ENCODE peak calls at places on chromosomes 11 and 22, in nine cellular contexts. M is uterus, C is ovary, D is IMR-90, K is A549, G is breast epithelium, B is body of pancreas, W is sigmoid colon, A is spleen. S is an unnamed sample.

GRCh38 chr22:47307812-47308211 is 545.4 kb downstream of the TBC1D22A start:
- DNase-seq in M (no peak), C (no peak), D (peak), K (no peak), G (no peak), B (no peak), W (no peak), A (no peak), S (no peak)

GRCh38 chr11:6365659-6366058 is 24.6 kb upstream of the SMPD1 start:
- DNase-seq in M (no peak), C (no peak), D (no peak), K (no peak), G (no peak), B (peak), W (no peak), A (no peak), S (no peak)

GRCh38 chr11:12235945-12236743 is 125.8 kb downstream of the MICAL2 start:
- DNase-seq in M (no peak), C (no peak), D (peak), K (peak), G (no peak), B (peak), W (no peak), A (no peak), S (peak)

GRCh38 chr22:41822289-41823057 is 10.4 kb upstream of the SREBF2 start:
- DNase-seq in M (no peak), C (no peak), D (peak), K (peak), G (no peak), B (no peak), W (no peak), A (no peak), S (peak)

GRCh38 chr11:115221461-115222069 is 282.6 kb downstream of the CADM1 start:
- DNase-seq in M (no peak), C (no peak), D (no peak), K (no peak), G (no peak), B (no peak), W (no peak), A (no peak), S (no peak)

GRCh38 chr11:84714316-84714780 is 912.8 kb downstream of the DLG2 start:
- DNase-seq in M (no peak), C (peak), D (peak), K (peak), G (no peak), B (peak), W (no peak), A (peak), S (peak)

GRCh38 chr11:69339041-69339733 is 45.2 kb downstream of the MYEOV start:
- DNase-seq in M (no peak), C (no peak), D (no peak), K (no peak), G (peak), B (no peak), W (no peak), A (no peak), S (no peak)

GRCh38 chr11:4932751-4933150 is 8.6 kb upstream of the OR51G1 start:
- DNase-seq in M (no peak), C (no peak), D (no peak), K (no peak), G (no peak), B (no peak), W (no peak), A (no peak), S (no peak)

GRCh38 chr11:94854770-94855633 is 86.8 kb downstream of the AMOTL1 start:
- DNase-seq in M (no peak), C (no peak), D (no peak), K (no peak), G (no peak), B (no peak), W (no peak), A (no peak), S (no peak)

GRCh38 chr11:46363031-46363407 is 15.8 kb downstream of the DGKZ start:
- DNase-seq in M (peak), C (no peak), D (peak), K (no peak), G (peak), B (peak), W (no peak), A (peak), S (peak)

GRCh38 chr11:81596709-81597108 is 1137.0 kb downstream of the FAM181B start:
- DNase-seq in M (no peak), C (no peak), D (no peak), K (no peak), G (no peak), B (no peak), W (no peak), A (no peak), S (no peak)

GRCh38 chr11:113528982-113529381 is 53.8 kb upstream of the DRD2 start:
- DNase-seq in M (no peak), C (no peak), D (no peak), K (no peak), G (no peak), B (no peak), W (no peak), A (no peak), S (no peak)

GRCh38 chr11:94169930-94170329 is 41.3 kb downstream of the PANX1 start:
- DNase-seq in M (no peak), C (no peak), D (no peak), K (no peak), G (no peak), B (no peak), W (no peak), A (no peak), S (no peak)

GRCh38 chr11:132490976-132491375 is 1041.3 kb downstream of the OPCML start:
- DNase-seq in M (no peak), C (no peak), D (no peak), K (no peak), G (no peak), B (no peak), W (peak), A (no peak), S (no peak)

GRCh38 chr22:42217752-42218280 is 52.6 kb downstream of the TCF20 start:
- DNase-seq in M (no peak), C (no peak), D (peak), K (no peak), G (no peak), B (no peak), W (no peak), A (no peak), S (no peak)

GRCh38 chr22:47390026-47390970 is 627.8 kb downstream of the TBC1D22A start:
- DNase-seq in M (no peak), C (no peak), D (no peak), K (no peak), G (no peak), B (no peak), W (peak), A (peak), S (no peak)

GRCh38 chr11:3837793-3838192 is 3.0 kb downstream of the RHOG start:
- DNase-seq in M (peak), C (no peak), D (no peak), K (no peak), G (no peak), B (peak), W (peak), A (peak), S (peak)

DNA sequence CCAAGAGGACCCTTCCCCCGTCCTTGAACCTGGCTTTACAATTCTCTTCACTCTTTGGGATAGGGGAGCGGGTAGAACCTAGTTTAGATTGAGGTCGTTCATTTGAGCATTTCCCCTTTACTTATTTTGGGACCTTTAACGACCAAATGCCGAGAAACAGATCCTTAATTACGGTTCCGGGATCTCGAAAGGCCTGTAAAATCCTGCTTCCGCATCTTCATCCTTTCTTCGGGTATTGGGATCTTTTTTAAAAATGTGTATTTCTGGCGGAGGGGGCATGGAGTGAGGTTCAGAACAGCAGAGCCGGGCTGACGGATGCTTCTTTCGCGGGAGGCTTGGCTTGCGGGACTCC is 397 bp upstream of the HIPK3 start:
- DNase-seq in M (no peak), C (no peak), D (no peak), K (no peak), G (no peak), B (no peak), W (no peak), A (no peak), S (no peak)
- TF ChIP-seq POLR2A in M (no peak), C (no peak), D (no peak), K (no peak), G (no peak), B (no peak), W (no peak), A (no peak), S (no peak)

DNA sequence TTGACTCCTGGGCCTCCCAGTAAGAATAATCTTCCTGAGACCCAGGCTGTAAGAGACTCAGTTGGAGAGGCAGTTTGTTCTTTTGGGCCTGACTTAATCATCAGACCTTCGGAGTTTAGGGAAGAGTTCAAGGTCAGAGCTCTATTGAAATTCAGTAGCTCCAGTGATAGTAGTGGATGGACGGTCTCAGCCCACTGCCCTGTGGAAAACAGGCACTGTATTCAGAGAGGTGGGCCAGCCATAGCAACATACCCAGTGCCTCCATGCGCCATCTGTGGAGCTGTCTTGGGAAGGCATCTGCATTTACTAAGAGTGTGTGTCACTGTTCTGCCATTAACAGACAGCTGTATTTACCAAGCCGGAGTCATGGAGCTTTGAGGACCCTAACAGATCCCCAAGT is 2.9 kb downstream of the SMARCB1 start:
- DNase-seq in M (no peak), C (no peak), D (no peak), K (no peak), G (no peak), B (no peak), W (no peak), A (peak), S (no peak)
- TF ChIP-seq CTCF in M (no peak), C (no peak), D (peak), K (no peak), G (no peak), B (peak), W (no peak), A (no peak), S (no peak)

GRCh38 chr11:65859812-65860277 is 388 bp upstream of the MUS81 start:
- DNase-seq in M (no peak), C (no peak), D (no peak), K (no peak), G (no peak), B (no peak), W (no peak), A (peak), S (no peak)

GRCh38 chr11:65857500-65858353 is at the start of gene CFL1:
- DNase-seq in M (peak), C (peak), D (peak), K (peak), G (peak), B (peak), W (peak), A (no peak), S (peak)

GRCh38 chr11:65859134-65859811 is 960 bp upstream of the MUS81 start:
- DNase-seq in M (peak), C (peak), D (peak), K (peak), G (peak), B (peak), W (peak), A (peak), S (peak)

GRCh38 chr11:65856689-65857499 is 1.1 kb downstream of the CFL1 start:
- DNase-seq in M (peak), C (peak), D (peak), K (no peak), G (peak), B (peak), W (peak), A (peak), S (peak)

GRCh38 chr11:65858354-65859133 is 564 bp upstream of the CFL1 start:
- DNase-seq in M (no peak), C (no peak), D (no peak), K (no peak), G (no peak), B (no peak), W (no peak), A (peak), S (no peak)
- TF ChIP-seq POLR2A in M (no peak), C (no peak), D (no peak), K (no peak), G (no peak), B (no peak), W (no peak), A (no peak), S (no peak)

GRCh38 chr11:32586576-32587190 is 3.1 kb downstream of the EIF3M start:
- DNase-seq in M (no peak), C (no peak), D (peak), K (peak), G (no peak), B (no peak), W (no peak), A (no peak), S (peak)
- TF ChIP-seq CTCF in M (no peak), C (no peak), D (peak), K (peak), G (no peak), B (no peak), W (no peak), A (no peak), S (peak)

DNA sequence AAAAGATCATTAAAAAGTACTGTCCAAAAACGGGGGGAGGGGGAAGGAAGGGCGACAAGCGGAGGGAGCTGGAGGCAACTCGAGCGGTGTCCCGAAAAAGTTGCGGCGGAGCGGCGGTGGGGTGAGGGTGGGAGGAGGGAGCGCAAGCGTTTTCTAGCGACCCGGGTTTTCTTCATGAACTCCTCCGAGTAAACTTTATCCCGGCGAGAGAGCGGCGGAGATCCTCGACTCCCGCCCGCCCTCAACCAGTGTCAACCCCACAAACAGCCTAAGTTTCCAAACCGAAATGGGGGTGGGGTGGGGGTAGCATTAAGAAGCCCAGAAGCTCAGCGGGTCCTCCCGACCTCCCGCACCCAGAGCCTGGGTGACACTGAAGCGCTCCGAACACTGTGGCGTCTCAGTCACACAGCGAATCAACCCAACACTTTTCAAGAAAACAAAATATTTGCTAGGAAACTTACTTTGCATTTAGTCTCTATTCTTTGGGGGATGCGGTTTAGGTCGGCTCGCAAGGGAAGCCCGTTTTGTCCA is 132.9 kb upstream of the C11orf58 start:
- DNase-seq in M (peak), C (peak), D (peak), K (no peak), G (no peak), B (peak), W (no peak), A (peak), S (no peak)
- TF ChIP-seq POLR2A in M (no peak), C (no peak), D (no peak), K (no peak), G (no peak), B (no peak), W (no peak), A (no peak), S (no peak)

GRCh38 chr11:88358040-88358431 is 20.5 kb upstream of the CTSC start:
- DNase-seq in M (no peak), C (no peak), D (no peak), K (no peak), G (no peak), B (no peak), W (no peak), A (no peak), S (no peak)
- TF ChIP-seq CTCF in M (no peak), C (no peak), D (no peak), K (no peak), G (no peak), B (no peak), W (no peak), A (no peak), S (no peak)

GRCh38 chr11:44568706-44569473 is 3.4 kb downstream of the CD82 start:
- DNase-seq in M (peak), C (peak), D (peak), K (peak), G (peak), B (peak), W (peak), A (peak), S (peak)
- TF ChIP-seq POLR2A in M (no peak), C (no peak), D (peak), K (no peak), G (no peak), B (no peak), W (no peak), A (peak), S (no peak)

GRCh38 chr11:2389344-2390026 is 11.1 kb upstream of the TSSC4 start:
- DNase-seq in M (no peak), C (no peak), D (no peak), K (no peak), G (no peak), B (no peak), W (no peak), A (peak), S (no peak)
- TF ChIP-seq CTCF in M (no peak), C (no peak), D (no peak), K (no peak), G (no peak), B (no peak), W (peak), A (no peak), S (no peak)

DNA sequence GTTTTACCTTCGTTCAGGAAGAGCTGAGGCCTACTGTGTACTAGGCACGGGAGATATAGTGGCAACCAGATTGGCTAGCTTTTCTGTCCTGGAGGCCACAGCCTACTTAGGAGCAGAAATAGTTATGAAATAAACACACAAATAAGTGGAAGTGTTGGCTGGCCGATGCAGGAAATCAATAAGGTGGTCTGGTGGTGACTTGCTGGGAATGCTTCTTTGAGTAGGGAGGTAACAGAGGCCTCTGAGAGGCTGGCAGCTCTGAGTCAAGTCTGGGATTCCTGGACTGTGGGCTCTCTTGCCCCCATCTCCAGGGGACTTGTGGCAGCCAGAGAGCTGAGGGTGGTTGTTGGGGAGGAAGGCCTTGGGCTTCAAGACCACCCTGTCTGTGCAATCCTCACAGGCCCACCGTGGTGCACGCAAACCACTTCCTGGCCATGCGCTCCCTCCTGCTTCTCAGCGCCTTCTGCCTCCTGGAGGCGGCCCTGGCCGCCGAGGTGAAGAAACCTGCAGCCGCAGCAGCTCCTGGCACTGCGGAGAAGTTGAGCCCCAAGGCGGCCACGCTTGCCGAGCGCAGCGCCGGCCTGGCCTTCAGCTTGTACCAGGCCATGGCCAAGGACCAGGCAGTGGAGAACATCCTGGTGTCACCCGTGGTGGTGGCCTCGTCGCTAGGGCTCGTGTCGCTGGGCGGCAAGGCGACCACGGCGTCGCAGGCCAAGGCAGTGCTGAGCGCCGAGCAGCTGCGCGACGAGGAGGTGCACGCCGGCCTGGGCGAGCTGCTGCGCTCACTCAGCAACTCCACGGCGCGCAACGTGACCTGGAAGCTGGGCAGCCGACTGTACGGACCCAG is 4.1 kb downstream of the SERPINH1 start:
- DNase-seq in M (no peak), C (peak), D (no peak), K (no peak), G (no peak), B (no peak), W (no peak), A (no peak), S (no peak)
- TF ChIP-seq POLR2A in M (no peak), C (no peak), D (no peak), K (no peak), G (no peak), B (no peak), W (no peak), A (no peak), S (no peak)